ENCODE peak calls at places on chromosomes 2 and 18, in nine cellular contexts. E is aorta; J is lower lobe of right lung; Y is HCT116; S is adipocyte; Q is CD8-positive, alpha-beta memory T cell; R is astrocyte; G is MM.1S; W is hepatocyte. X is an unnamed sample.

GRCh38 chr18:55356815-55357214 is 231.2 kb downstream of the TCF4 start:
- DNase-seq in W (no peak), Q (no peak), S (no peak), R (no peak), J (no peak), G (no peak), E (no peak), Y (no peak), X (no peak)

GRCh38 chr2:191302459-191303155 is 57.4 kb downstream of the MYO1B start:
- DNase-seq in J (no peak), Y (peak; percentile 29), W (no peak), G (peak; percentile 20), Q (peak; percentile 4), E (no peak), S (no peak), R (no peak), X (no peak)

GRCh38 chr2:12205086-12205485 is 458.7 kb downstream of the LPIN1 start:
- DNase-seq in Q (no peak), E (no peak), R (no peak), J (no peak), S (no peak), W (no peak), G (no peak), Y (no peak), X (no peak)

GRCh38 chr18:6543330-6543908 is 128.7 kb upstream of the L3MBTL4 start:
- DNase-seq in E (no peak), W (peak; percentile 46), Q (no peak), J (no peak), R (peak; percentile 18), S (peak; percentile 71), Y (no peak), G (peak; percentile 35), X (no peak)

GRCh38 chr2:189285962-189286648 is 106.5 kb upstream of the COL5A2 start:
- DNase-seq in Y (no peak), W (peak; percentile 59), J (no peak), Q (no peak), R (peak; percentile 98), S (peak; percentile 96), G (no peak), E (no peak), X (no peak)

GRCh38 chr2:48250943-48251342 is 279.0 kb upstream of the STON1 start:
- DNase-seq in Q (no peak), E (no peak), G (peak; percentile 33), R (no peak), Y (no peak), J (no peak), S (peak; percentile 75), W (no peak), X (no peak)

GRCh38 chr2:202064206-202064880 is 8.7 kb upstream of the KIAA2012 start:
- DNase-seq in Y (no peak), Q (no peak), S (peak; percentile 86), R (peak; percentile 99), W (peak; percentile 83), E (peak; percentile 55), J (no peak), G (no peak), X (no peak)

GRCh38 chr2:159249955-159250723 is 36.4 kb downstream of the WDSUB1 start:
- DNase-seq in S (peak; percentile 24), G (no peak), Q (no peak), W (peak; percentile 47), R (peak; percentile 62), J (peak; percentile 55), E (peak; percentile 78), Y (peak; percentile 84), X (no peak)

GRCh38 chr2:239892480-239893235 is 132.5 kb downstream of the NDUFA10 start:
- DNase-seq in W (no peak), Y (no peak), E (no peak), J (no peak), S (no peak), G (no peak), R (no peak), Q (no peak), X (no peak)

GRCh38 chr2:20411361-20411894 is 35.4 kb upstream of the RHOB start:
- DNase-seq in R (peak; percentile 53), Y (peak; percentile 61), S (peak; percentile 88), G (peak; percentile 85), E (peak; percentile 91), J (peak; percentile 93), Q (peak; percentile 46), W (peak; percentile 82), X (peak; percentile 93)

GRCh38 chr18:45755936-45756335 is 32.0 kb downstream of the SLC14A1 start:
- DNase-seq in G (no peak), Q (no peak), W (peak; percentile 35), S (peak; percentile 54), R (peak; percentile 87), J (no peak), Y (no peak), E (peak; percentile 77), X (no peak)

GRCh38 chr18:8767356-8767755 is 62.0 kb downstream of the MTCL1 start:
- DNase-seq in R (no peak), J (no peak), W (no peak), Y (no peak), E (no peak), S (no peak), G (no peak), Q (no peak), X (no peak)

GRCh38 chr2:120952318-120952717 is 216.7 kb downstream of the GLI2 start:
- DNase-seq in Q (no peak), G (no peak), W (no peak), J (no peak), R (peak; percentile 74), E (no peak), Y (no peak), S (no peak), X (no peak)

GRCh38 chr18:75546964-75547363 is 119.5 kb upstream of the SMIM21 start:
- DNase-seq in R (no peak), Q (no peak), J (no peak), E (no peak), G (no peak), S (no peak), Y (no peak), W (no peak), X (no peak)

GRCh38 chr2:188132385-188132784 is 159.3 kb upstream of the GULP1 start:
- DNase-seq in R (no peak), Y (no peak), G (no peak), Q (no peak), J (no peak), E (no peak), S (no peak), W (peak; percentile 10), X (no peak)

GRCh38 chr2:85032621-85033020 is 61.7 kb downstream of the KCMF1 start:
- DNase-seq in Y (no peak), Q (no peak), R (peak; percentile 13), S (no peak), J (no peak), W (no peak), E (no peak), G (no peak), X (no peak)
- H3K36me3 ChIP-seq in Y (peaks cover 8% of the 10 kb centered on the region), Q (peaks cover 13% of the 10 kb centered on the region), R (peaks cover 21% of the 10 kb centered on the region), S (peaks cover 66% of the 10 kb centered on the region), J (peaks cover 68% of the 10 kb centered on the region), W (no peaks in the 10 kb centered on the region), E (peaks cover 2% of the 10 kb centered on the region), G (no peaks in the 10 kb centered on the region), X (peaks cover 74% of the 10 kb centered on the region)

GRCh38 chr2:73770725-73771124 is 9.2 kb downstream of the DUSP11 start:
- DNase-seq in G (no peak), E (no peak), Q (no peak), S (no peak), Y (no peak), R (no peak), W (no peak), J (no peak), X (no peak)

GRCh38 chr2:73762571-73762970 is 17.3 kb downstream of the DUSP11 start:
- DNase-seq in E (no peak), W (no peak), S (no peak), Y (no peak), G (no peak), R (no peak), Q (no peak), J (no peak), X (no peak)

GRCh38 chr2:73766349-73766748 is 13.6 kb downstream of the DUSP11 start:
- DNase-seq in R (no peak), G (no peak), Q (no peak), J (no peak), W (no peak), S (no peak), Y (no peak), E (no peak), X (no peak)

GRCh38 chr2:73764945-73765344 is 15.0 kb downstream of the DUSP11 start:
- DNase-seq in W (no peak), J (no peak), R (no peak), Y (no peak), E (no peak), G (no peak), S (no peak), Q (no peak), X (no peak)

GRCh38 chr2:73766994-73767393 is 12.9 kb downstream of the DUSP11 start:
- DNase-seq in Q (no peak), S (no peak), J (no peak), E (no peak), R (no peak), G (no peak), W (no peak), Y (no peak), X (no peak)
- H3K36me3 ChIP-seq in Q (peaks cover 39% of the 10 kb centered on the region), S (peaks cover 83% of the 10 kb centered on the region), J (peaks cover 94% of the 10 kb centered on the region), E (peaks cover 13% of the 10 kb centered on the region), R (peaks cover 46% of the 10 kb centered on the region), G (peaks cover 8% of the 10 kb centered on the region), W (peaks cover 4% of the 10 kb centered on the region), Y (peaks cover 45% of the 10 kb centered on the region), X (peaks cover 96% of the 10 kb centered on the region)

GRCh38 chr2:150469706-150470105 is 17.8 kb downstream of the RND3 start:
- DNase-seq in W (no peak), E (no peak), Q (no peak), R (no peak), J (no peak), Y (no peak), S (no peak), G (no peak), X (no peak)
- H3K36me3 ChIP-seq in W (peaks cover 12% of the 10 kb centered on the region), E (peaks cover 9% of the 10 kb centered on the region), Q (no peaks in the 10 kb centered on the region), R (peaks cover 64% of the 10 kb centered on the region), J (peaks cover 34% of the 10 kb centered on the region), Y (peaks cover 50% of the 10 kb centered on the region), S (peaks cover 75% of the 10 kb centered on the region), G (peaks cover 11% of the 10 kb centered on the region), X (peaks cover 30% of the 10 kb centered on the region)

GRCh38 chr2:61182059-61182383 is 20.0 kb downstream of the C2orf74 start:
- DNase-seq in G (no peak), S (no peak), Y (no peak), E (no peak), R (no peak), J (no peak), W (no peak), Q (no peak), X (no peak)

GRCh38 chr2:61185329-61185728 is 23.3 kb downstream of the C2orf74 start:
- DNase-seq in E (no peak), Y (no peak), J (no peak), S (no peak), G (no peak), W (no peak), Q (no peak), R (no peak), X (no peak)

GRCh38 chr2:61183815-61184214 is 21.8 kb downstream of the C2orf74 start:
- DNase-seq in G (no peak), Y (no peak), J (no peak), S (no peak), E (no peak), Q (no peak), W (no peak), R (no peak), X (no peak)

GRCh38 chr2:61184263-61184662 is 22.3 kb downstream of the C2orf74 start:
- DNase-seq in G (no peak), Q (no peak), S (no peak), J (no peak), R (no peak), E (no peak), W (no peak), Y (no peak), X (no peak)

GRCh38 chr2:61187069-61187468 is 25.1 kb downstream of the C2orf74 start:
- DNase-seq in G (no peak), J (no peak), W (no peak), E (no peak), Y (no peak), S (no peak), R (no peak), Q (no peak), X (no peak)
- H3K36me3 ChIP-seq in G (peaks cover 21% of the 10 kb centered on the region), J (peaks cover 100% of the 10 kb centered on the region), W (peaks cover 5% of the 10 kb centered on the region), E (peaks cover 18% of the 10 kb centered on the region), Y (peaks cover 73% of the 10 kb centered on the region), S (peaks cover 95% of the 10 kb centered on the region), R (peaks cover 60% of the 10 kb centered on the region), Q (peaks cover 28% of the 10 kb centered on the region), X (peaks cover 96% of the 10 kb centered on the region)

X was measured in upper lobe of right lung.